ENCODE peak calls at places on chromosomes 3 and 15, in five cellular contexts. J is RKO, S is heart right ventricle, F is brain microvascular endothelial cell, E is NCI-H2171. R is an unnamed sample.

GRCh38 chr3:99410789-99411311 is 227.5 kb upstream of the COL8A1 start:
- DNase-seq in J (no peak), E (no peak), S (no peak), F (peak; percentile 91), R (no peak)

GRCh38 chr15:45093622-45094357 is 20.2 kb downstream of the DUOX2 start:
- DNase-seq in S (no peak), F (no peak), E (no peak), J (no peak), R (no peak)

GRCh38 chr15:57832183-57832582 is 125.7 kb downstream of the POLR2M start:
- DNase-seq in S (no peak), F (no peak), E (no peak), J (no peak), R (no peak)

GRCh38 chr15:41873711-41874110 is 20.1 kb downstream of the SPTBN5 start:
- DNase-seq in F (no peak), E (no peak), J (no peak), S (no peak), R (no peak)

GRCh38 chr3:127454051-127454450 is 136.5 kb downstream of the TPRA1 start:
- DNase-seq in J (no peak), S (no peak), F (no peak), E (no peak), R (no peak)

GRCh38 chr3:172643780-172644179 is 67.1 kb downstream of the NCEH1 start:
- DNase-seq in J (no peak), F (no peak), E (no peak), S (no peak), R (no peak)

GRCh38 chr15:29452881-29453731 is 183.5 kb upstream of the NSMCE3 start:
- DNase-seq in F (no peak), J (no peak), E (no peak), S (no peak), R (peak; percentile 8)

GRCh38 chr15:41797194-41797593 is 22.9 kb downstream of the MAPKBP1 start:
- DNase-seq in F (no peak), S (no peak), J (no peak), E (no peak), R (no peak)

GRCh38 chr3:23653647-23654525 is 151.9 kb upstream of the UBE2E1 start:
- DNase-seq in E (no peak), J (no peak), S (no peak), F (no peak), R (no peak)

GRCh38 chr3:177522051-177522450 is 324.8 kb upstream of the TBL1XR1 start:
- DNase-seq in F (no peak), E (no peak), S (no peak), J (no peak), R (no peak)

GRCh38 chr3:11078826-11079520 is 75.3 kb upstream of the HRH1 start:
- DNase-seq in J (no peak), F (no peak), E (no peak), S (no peak), R (no peak)

GRCh38 chr3:34202975-34203374 is 404.5 kb downstream of the PDCD6IP start:
- DNase-seq in J (no peak), S (no peak), F (no peak), E (no peak), R (no peak)

GRCh38 chr3:49554639-49555265 is 475 bp downstream of the BSN start:
- DNase-seq in F (no peak), S (peak; percentile 40), J (no peak), E (no peak), R (no peak)

GRCh38 chr3:12154151-12154550 is 4.6 kb downstream of the TIMP4 start:
- DNase-seq in J (no peak), F (no peak), E (no peak), S (no peak), R (no peak)

GRCh38 chr3:9779721-9780450 is 10.1 kb upstream of the CAMK1 start:
- DNase-seq in J (no peak), F (no peak), S (no peak), E (no peak), R (no peak)

GRCh38 chr15:79172032-79172481 is 81.5 kb upstream of the RASGRF1 start:
- DNase-seq in E (peak; percentile 44), J (no peak), S (no peak), F (no peak), R (peak; percentile 37)

GRCh38 chr3:58183891-58184290 is 26.9 kb downstream of the DNASE1L3 start:
- DNase-seq in E (no peak), F (no peak), J (no peak), S (no peak), R (no peak)

GRCh38 chr3:130442284-130442683 is 74.7 kb upstream of the COL6A6 start:
- DNase-seq in J (no peak), S (no peak), F (no peak), E (no peak), R (no peak)

GRCh38 chr3:196948442-196949365 is 6.4 kb upstream of the NCBP2 start:
- DNase-seq in F (no peak), S (no peak), E (no peak), J (no peak), R (peak; percentile 33)

GRCh38 chr15:74176262-74177208 is 3.0 kb downstream of the ISLR start:
- DNase-seq in E (no peak), S (no peak), F (no peak), J (no peak), R (no peak)

GRCh38 chr3:62201438-62202035 is 171.8 kb downstream of the FEZF2 start:
- DNase-seq in E (peak; percentile 9), F (peak; percentile 57), S (no peak), J (peak; percentile 48), R (peak; percentile 63)

GRCh38 chr15:40776537-40777141 is 6.9 kb downstream of the C15orf62 start:
- DNase-seq in F (no peak), J (no peak), S (no peak), E (no peak), R (no peak)

GRCh38 chr15:45402955-45403892 is 24.9 kb upstream of the GATM start:
- DNase-seq in J (peak; percentile 92), S (peak; percentile 18), E (peak; percentile 2), F (no peak), R (peak; percentile 7)

GRCh38 chr3:23094890-23095462 is 108.2 kb upstream of the UBE2E2 start:
- DNase-seq in J (peak; percentile 69), S (no peak), E (no peak), F (peak; percentile 40), R (no peak)

GRCh38 chr3:179146911-179147570 is 1.1 kb upstream of the PIK3CA start:
- DNase-seq in E (peak; percentile 51), S (peak; percentile 28), J (peak; percentile 84), F (peak; percentile 71), R (peak; percentile 85)

GRCh38 chr3:72008226-72008996 is 223.5 kb upstream of the PROK2 start:
- DNase-seq in J (no peak), S (no peak), F (peak; percentile 31), E (no peak), R (no peak)

GRCh38 chr3:156321934-156322333 is 201.6 kb downstream of the KCNAB1 start:
- DNase-seq in J (no peak), S (no peak), E (no peak), F (no peak), R (no peak)

GRCh38 chr3:152595975-152596832 is 238.7 kb upstream of the P2RY1 start:
- DNase-seq in S (peak; percentile 71), J (peak; percentile 4), F (peak; percentile 89), E (no peak), R (no peak)

GRCh38 chr3:104437131-104437750 is 929.5 kb upstream of the ALCAM start:
- DNase-seq in J (no peak), E (no peak), F (peak; percentile 72), S (no peak), R (peak; percentile 28)

GRCh38 chr3:110026421-110026820 is 689.1 kb upstream of the DPPA4 start:
- DNase-seq in J (no peak), F (no peak), E (no peak), S (no peak), R (no peak)

GRCh38 chr3:188926741-188927650 is 244.8 kb upstream of the TPRG1 start:
- DNase-seq in S (no peak), F (no peak), E (no peak), J (no peak), R (no peak)

GRCh38 chr3:73623996-73624362 is 762 bp downstream of the PDZRN3 start:
- DNase-seq in E (no peak), F (peak; percentile 32), J (no peak), S (no peak), R (peak; percentile 45)

GRCh38 chr3:148938306-148938705 is 53.0 kb upstream of the GYG1 start:
- DNase-seq in J (no peak), E (no peak), F (no peak), S (no peak), R (no peak)

GRCh38 chr15:52653451-52653964 is 25.7 kb downstream of the ATOSA start:
- DNase-seq in F (peak; percentile 86), E (no peak), J (no peak), S (no peak), R (no peak)

GRCh38 chr3:50648297-50648696 is 26.4 kb upstream of the DOCK3 start:
- DNase-seq in S (no peak), J (no peak), F (no peak), E (no peak), R (peak; percentile 13)

GRCh38 chr3:26623409-26624208 is 1.0 kb downstream of the LRRC3B start:
- DNase-seq in S (no peak), F (no peak), E (no peak), J (no peak), R (no peak)

GRCh38 chr15:46265664-46266063 is 630.8 kb downstream of the SQOR start:
- DNase-seq in S (no peak), F (no peak), E (no peak), J (no peak), R (no peak)